ENCODE peak calls at places on chromosomes 6 and 20, in six cellular contexts. Y is effector memory CD4-positive, alpha-beta T cell; H is central memory CD4-positive, alpha-beta T cell; A is mucosa of descending colon; Z is aorta; I is AG09309. L is an unnamed sample.

GRCh38 chr6:71288228-71289038 is at the start of gene OGFRL1:
- DNase-seq in Y (peak; percentile 57), Z (peak; percentile 88), H (peak; percentile 71), I (no peak), A (peak; percentile 86), L (peak; percentile 66)

GRCh38 chr20:49270177-49270576 is 7.7 kb downstream of the ZNFX1 start:
- DNase-seq in Z (no peak), A (no peak), Y (no peak), I (no peak), H (no peak), L (no peak)

GRCh38 chr20:57958050-57958420 is 248.2 kb upstream of the PMEPA1 start:
- DNase-seq in H (no peak), I (no peak), A (no peak), Z (no peak), Y (no peak), L (no peak)

GRCh38 chr6:107813555-107814194 is 10.4 kb downstream of the SCML4 start:
- DNase-seq in H (no peak), Z (no peak), Y (no peak), I (no peak), A (no peak), L (no peak)

GRCh38 chr20:41094656-41095055 is 42.7 kb upstream of the PLCG1 start:
- DNase-seq in Z (no peak), A (no peak), I (no peak), H (no peak), Y (no peak), L (no peak)

GRCh38 chr20:37913563-37914366 is 10.8 kb downstream of the VSTM2L start:
- DNase-seq in H (no peak), I (no peak), Z (no peak), A (no peak), Y (no peak), L (no peak)

GRCh38 chr6:11432091-11432490 is 105.5 kb upstream of the TMEM170B start:
- DNase-seq in Y (no peak), H (no peak), A (no peak), Z (no peak), I (no peak), L (no peak)

GRCh38 chr6:47135772-47136171 is 93.6 kb upstream of the ADGRF1 start:
- DNase-seq in A (no peak), Y (no peak), Z (no peak), I (peak; percentile 68), H (no peak), L (no peak)

GRCh38 chr6:25844518-25844917 is 12.7 kb upstream of the SLC17A1 start:
- DNase-seq in A (no peak), I (no peak), H (no peak), Y (no peak), Z (no peak), L (no peak)

GRCh38 chr6:2858678-2859324 is 17.1 kb upstream of the SERPINB1 start:
- DNase-seq in Y (peak; percentile 57), Z (no peak), I (no peak), H (peak; percentile 84), A (no peak), L (no peak)

GRCh38 chr6:150813993-150814359 is 51.5 kb upstream of the MTHFD1L start:
- DNase-seq in Z (no peak), I (no peak), A (no peak), Y (no peak), H (no peak), L (no peak)

GRCh38 chr20:4041748-4042411 is 26.5 kb upstream of the RNF24 start:
- DNase-seq in I (peak; percentile 97), H (no peak), Y (no peak), A (peak; percentile 90), Z (peak; percentile 82), L (peak; percentile 98)

GRCh38 chr20:62628691-62629090 is 13.6 kb upstream of the SLCO4A1 start:
- DNase-seq in Y (no peak), Z (no peak), I (no peak), A (no peak), H (no peak), L (no peak)

GRCh38 chr6:35068206-35068605 is 72.9 kb downstream of the TCP11 start:
- DNase-seq in H (no peak), A (peak; percentile 22), Y (no peak), I (no peak), Z (no peak), L (no peak)

GRCh38 chr6:123127807-123128206 is 131.8 kb downstream of the CLVS2 start:
- DNase-seq in H (no peak), I (no peak), Z (no peak), Y (no peak), A (no peak), L (no peak)

GRCh38 chr6:44486002-44486421 is 98.5 kb downstream of the CDC5L start:
- DNase-seq in H (no peak), Z (no peak), A (no peak), I (peak; percentile 16), Y (no peak), L (no peak)

GRCh38 chr6:153210083-153210482 is 79.0 kb upstream of the RGS17 start:
- DNase-seq in Z (no peak), Y (no peak), A (no peak), H (no peak), I (no peak), L (no peak)

GRCh38 chr20:51697119-51697826 is 70.9 kb downstream of the ATP9A start:
- DNase-seq in Z (no peak), H (no peak), I (no peak), Y (no peak), A (no peak), L (no peak)

GRCh38 chr20:25553819-25554296 is 31.5 kb downstream of the NINL start:
- DNase-seq in H (no peak), Y (no peak), I (no peak), A (no peak), Z (no peak), L (no peak)

GRCh38 chr20:46964299-46965123 is 69.9 kb downstream of the EYA2 start:
- DNase-seq in I (no peak), Y (no peak), Z (no peak), A (no peak), H (no peak), L (no peak)

GRCh38 chr20:1907586-1907985 is 12.4 kb downstream of the SIRPA start:
- DNase-seq in I (no peak), Y (no peak), A (no peak), Z (no peak), H (no peak), L (no peak)